ENCODE peak calls at places on chromosomes 11 and 22, in nine cellular contexts. Z is activated T-cell treated with anti-CD3 and anti-CD28 coated beads, Interleukin-2, amount 50 U/mL, for 72 hours; W is IMR-90; L is left colon; O is gastroesophageal sphincter; I is effector memory CD8-positive, alpha-beta T cell; U is foreskin keratinocyte; J is gastrocnemius medialis; E is activated CD8-positive, alpha-beta T cell treated with anti-CD3 and anti-CD28 coated beads for 36 hours. F is an unnamed sample.

GRCh38 chr11:88252208-88252607 is 77.0 kb upstream of the RAB38 start:
- ATAC-seq in J (no peak), O (no peak), W (no peak), U (no peak), I (no peak), Z (no peak), E (no peak), L (no peak), F (no peak)

GRCh38 chr22:16793831-16794230 is 31.4 kb downstream of the XKR3 start:
- ATAC-seq in I (no peak), E (no peak), J (no peak), W (no peak), O (no peak), U (no peak), Z (no peak), L (no peak), F (no peak)

GRCh38 chr11:106076421-106076922 is 675 bp downstream of the KBTBD3 start:
- ATAC-seq in I (no peak), Z (no peak), W (no peak), O (no peak), E (no peak), J (peak), L (no peak), U (no peak), F (no peak)

GRCh38 chr22:46781291-46781690 is 18.8 kb downstream of the TBC1D22A start:
- ATAC-seq in O (no peak), L (no peak), Z (no peak), U (no peak), E (no peak), I (no peak), W (no peak), J (no peak), F (no peak)

GRCh38 chr22:20968281-20968977 is 1.4 kb downstream of the AIFM3 start:
- ATAC-seq in Z (no peak), O (no peak), J (no peak), U (no peak), I (no peak), L (no peak), W (no peak), E (no peak), F (peak)

GRCh38 chr11:76850815-76851214 is 9.9 kb upstream of the ACER3 start:
- ATAC-seq in L (no peak), E (no peak), Z (no peak), I (no peak), U (no peak), W (peak), O (peak), J (peak), F (no peak)

GRCh38 chr11:112304914-112305313 is 44.3 kb upstream of the PLET1 start:
- ATAC-seq in W (no peak), E (peak), U (no peak), Z (peak), I (no peak), J (no peak), L (no peak), O (no peak), F (no peak)

GRCh38 chr11:69409812-69410645 is 71.4 kb upstream of the LINC01488 start:
- ATAC-seq in W (no peak), E (no peak), O (no peak), U (no peak), Z (no peak), J (no peak), I (no peak), L (no peak), F (no peak)

GRCh38 chr11:56890584-56891305 is 98.0 kb upstream of the OR5AK2 start:
- ATAC-seq in Z (no peak), E (no peak), O (no peak), L (no peak), U (peak), I (no peak), W (no peak), J (no peak), F (no peak)

GRCh38 chr11:76696756-76697155 is 26.2 kb upstream of the LRRC32 start:
- ATAC-seq in O (no peak), I (no peak), Z (no peak), W (no peak), J (no peak), L (no peak), U (no peak), E (no peak), F (no peak)

GRCh38 chr22:47902646-47903180 is 1140.3 kb downstream of the TBC1D22A start:
- ATAC-seq in W (no peak), O (no peak), L (no peak), U (no peak), E (no peak), J (no peak), I (no peak), Z (no peak), F (no peak)

GRCh38 chr11:128522063-128522942 is 65.1 kb downstream of the ETS1 start:
- ATAC-seq in L (peak), U (peak), I (peak), J (peak), W (peak), E (peak), Z (peak), O (peak), F (peak)

GRCh38 chr11:33177676-33178336 is 16.5 kb upstream of the CSTF3 start:
- ATAC-seq in O (no peak), I (no peak), J (no peak), U (no peak), E (no peak), W (no peak), L (no peak), Z (no peak), F (no peak)

GRCh38 chr11:128728767-128729587 is 35.1 kb downstream of the FLI1 start:
- ATAC-seq in L (no peak), I (peak), O (no peak), U (no peak), J (peak), E (peak), Z (peak), W (no peak), F (no peak)

GRCh38 chr11:39435641-39436040 is 2023.8 kb downstream of the LRRC4C start:
- ATAC-seq in O (no peak), L (no peak), J (no peak), I (no peak), U (no peak), W (no peak), Z (no peak), E (no peak), F (no peak)

GRCh38 chr11:36744375-36745168 is 146.5 kb upstream of the RAG2 start:
- ATAC-seq in U (peak), J (peak), I (peak), E (no peak), W (peak), Z (peak), O (peak), L (peak), F (no peak)

GRCh38 chr11:28760676-28761390 is 652.6 kb downstream of the METTL15 start:
- ATAC-seq in Z (no peak), E (no peak), U (no peak), L (no peak), O (no peak), I (no peak), W (no peak), J (no peak), F (no peak)

GRCh38 chr22:31923166-31923565 is 21.2 kb upstream of the YWHAH start:
- ATAC-seq in O (peak), Z (no peak), W (no peak), E (no peak), I (no peak), J (no peak), L (peak), U (no peak), F (no peak)

GRCh38 chr11:86658534-86658933 is 13.9 kb downstream of the ME3 start:
- ATAC-seq in W (no peak), E (no peak), I (no peak), Z (no peak), J (no peak), L (no peak), U (no peak), O (no peak), F (no peak)

F was measured in stimulated activated memory B cell treated with anti-CD40 and anti-IgM and Interleukin-4, amounts not matched to agents 10 μg/mL and 1 μg/mL and 100 μg/mL, for 72 hours.